ENCODE peak calls at places on chromosomes 1 and 21, in five cellular contexts. L is stimulated activated CD4-positive, alpha-beta T cell treated with anti-CD3 and anti-CD28 coated beads, Interleukin-12 subunit alpha, Interleukin-12 subunit beta, amount 100 ng/mL, for 48 hours; C is kidney; S is GM10248; Z is neuronal stem cell. H is an unnamed sample.
A peak's percentile ranks its signal among the peaks of the same experiment; 100 is the strongest.

GRCh38 chr1:201538618-201539551 is at the start of gene NAV1:
- DNase-seq in S (peak; percentile 19), C (peak; percentile 89), Z (peak; percentile 70), L (no peak), H (no peak)

GRCh38 chr1:221602866-221603265 is 139.0 kb downstream of the DUSP10 start:
- DNase-seq in S (no peak), C (no peak), L (no peak), Z (no peak), H (no peak)

GRCh38 chr1:155318082-155318481 is 2.6 kb upstream of the RUSC1 start:
- DNase-seq in C (peak; percentile 22), L (no peak), S (no peak), Z (no peak), H (no peak)

GRCh38 chr1:53512807-53513755 is 53.9 kb downstream of the DMRTB1 start:
- DNase-seq in C (no peak), Z (no peak), S (no peak), L (no peak), H (no peak)

GRCh38 chr1:112465122-112465521 is 43.6 kb upstream of the WNT2B start:
- DNase-seq in L (no peak), S (no peak), C (no peak), Z (no peak), H (no peak)

GRCh38 chr21:17576080-17576835 is 36.4 kb downstream of the BTG3 start:
- DNase-seq in L (no peak), C (no peak), Z (no peak), S (no peak), H (no peak)

GRCh38 chr1:221439008-221439733 is 302.7 kb downstream of the DUSP10 start:
- DNase-seq in L (peak; percentile 62), Z (no peak), S (peak; percentile 13), C (no peak), H (no peak)

GRCh38 chr1:43563779-43564616 is 33.3 kb downstream of the PTPRF start:
- DNase-seq in S (no peak), L (no peak), Z (no peak), C (no peak), H (no peak)

GRCh38 chr1:214983126-214983869 is 99.2 kb upstream of the KCNK2 start:
- DNase-seq in C (no peak), Z (no peak), S (no peak), L (no peak), H (no peak)

GRCh38 chr21:33418686-33419085 is 15.5 kb downstream of the IFNGR2 start:
- DNase-seq in L (no peak), S (no peak), Z (no peak), C (no peak), H (no peak)

H was measured in CMK.